ENCODE peak calls at places on chromosomes 11 and 22, in eight cellular contexts. One of them, this sample, is unnamed.

GRCh38 chr11:71428861-71429435 is 19.2 kb downstream of the DHCR7 start:
- DNase-seq in stimulated activated CD8-positive, alpha-beta memory T cell treated with anti-CD3 and anti-CD28 coated beads, Interleukin-4, amount 100 ng/mL, for 4 hours: no peak
- DNase-seq in HEK293T: no peak
- DNase-seq in psoas muscle: peak
- DNase-seq in non-pigmented ciliary epithelial cell: no peak
- DNase-seq in KBM-7: no peak
- DNase-seq in GM23338: no peak
- DNase-seq in T-helper 1 cell: no peak
- DNase-seq in this sample: no peak

GRCh38 chr11:87597696-87598095 is 560.0 kb downstream of the TMEM135 start:
- DNase-seq in stimulated activated CD8-positive, alpha-beta memory T cell treated with anti-CD3 and anti-CD28 coated beads, Interleukin-4, amount 100 ng/mL, for 4 hours: no peak
- DNase-seq in psoas muscle: no peak
- DNase-seq in GM23338: no peak
- DNase-seq in KBM-7: no peak
- DNase-seq in non-pigmented ciliary epithelial cell: no peak
- DNase-seq in T-helper 1 cell: no peak
- DNase-seq in HEK293T: no peak
- DNase-seq in this sample: no peak

GRCh38 chr11:27912916-27913315 is 195.0 kb downstream of the KIF18A start:
- DNase-seq in stimulated activated CD8-positive, alpha-beta memory T cell treated with anti-CD3 and anti-CD28 coated beads, Interleukin-4, amount 100 ng/mL, for 4 hours: no peak
- DNase-seq in non-pigmented ciliary epithelial cell: no peak
- DNase-seq in HEK293T: no peak
- DNase-seq in KBM-7: no peak
- DNase-seq in psoas muscle: no peak
- DNase-seq in GM23338: no peak
- DNase-seq in T-helper 1 cell: no peak
- DNase-seq in this sample: no peak

GRCh38 chr22:40817737-40818136 is 1.4 kb downstream of the SLC25A17 start:
- DNase-seq in T-helper 1 cell: no peak
- DNase-seq in non-pigmented ciliary epithelial cell: no peak
- DNase-seq in HEK293T: no peak
- DNase-seq in psoas muscle: no peak
- DNase-seq in KBM-7: no peak
- DNase-seq in stimulated activated CD8-positive, alpha-beta memory T cell treated with anti-CD3 and anti-CD28 coated beads, Interleukin-4, amount 100 ng/mL, for 4 hours: no peak
- DNase-seq in GM23338: no peak
- DNase-seq in this sample: no peak

GRCh38 chr11:1326435-1327063 is 17.1 kb upstream of the TOLLIP start:
- DNase-seq in non-pigmented ciliary epithelial cell: no peak
- DNase-seq in HEK293T: no peak
- DNase-seq in T-helper 1 cell: no peak
- DNase-seq in stimulated activated CD8-positive, alpha-beta memory T cell treated with anti-CD3 and anti-CD28 coated beads, Interleukin-4, amount 100 ng/mL, for 4 hours: no peak
- DNase-seq in psoas muscle: no peak
- DNase-seq in KBM-7: no peak
- DNase-seq in GM23338: no peak
- DNase-seq in this sample: no peak

GRCh38 chr11:5596611-5597201 is at the start of gene TRIM6:
- DNase-seq in non-pigmented ciliary epithelial cell: no peak
- DNase-seq in KBM-7: peak
- DNase-seq in stimulated activated CD8-positive, alpha-beta memory T cell treated with anti-CD3 and anti-CD28 coated beads, Interleukin-4, amount 100 ng/mL, for 4 hours: no peak
- DNase-seq in psoas muscle: peak
- DNase-seq in HEK293T: peak
- DNase-seq in T-helper 1 cell: no peak
- DNase-seq in GM23338: peak
- DNase-seq in this sample: peak

GRCh38 chr11:29518389-29519174 is 498.2 kb downstream of the KCNA4 start:
- DNase-seq in KBM-7: peak
- DNase-seq in T-helper 1 cell: no peak
- DNase-seq in non-pigmented ciliary epithelial cell: no peak
- DNase-seq in HEK293T: no peak
- DNase-seq in stimulated activated CD8-positive, alpha-beta memory T cell treated with anti-CD3 and anti-CD28 coated beads, Interleukin-4, amount 100 ng/mL, for 4 hours: no peak
- DNase-seq in GM23338: peak
- DNase-seq in psoas muscle: no peak
- DNase-seq in this sample: no peak

GRCh38 chr22:26585104-26585790 is 4.7 kb downstream of the TPST2 start:
- DNase-seq in stimulated activated CD8-positive, alpha-beta memory T cell treated with anti-CD3 and anti-CD28 coated beads, Interleukin-4, amount 100 ng/mL, for 4 hours: no peak
- DNase-seq in psoas muscle: peak
- DNase-seq in GM23338: no peak
- DNase-seq in non-pigmented ciliary epithelial cell: peak
- DNase-seq in KBM-7: no peak
- DNase-seq in T-helper 1 cell: no peak
- DNase-seq in HEK293T: no peak
- DNase-seq in this sample: peak

GRCh38 chr22:23499845-23500500 is 80.1 kb downstream of the IGLL1 start:
- DNase-seq in stimulated activated CD8-positive, alpha-beta memory T cell treated with anti-CD3 and anti-CD28 coated beads, Interleukin-4, amount 100 ng/mL, for 4 hours: no peak
- DNase-seq in psoas muscle: no peak
- DNase-seq in non-pigmented ciliary epithelial cell: no peak
- DNase-seq in HEK293T: no peak
- DNase-seq in GM23338: no peak
- DNase-seq in T-helper 1 cell: no peak
- DNase-seq in KBM-7: no peak
- DNase-seq in this sample: no peak

This sample was measured in stimulated activated naive CD8-positive, alpha-beta T cell treated with anti-CD3 and anti-CD28 coated beads, Interleukin-15, Interleukin-2, amounts not matched to agents 100 U/mL and 50 U/mL, for 24 hours.